ENCODE peak calls at places on chromosome 17, in nine cellular contexts. One of them, this sample, is unnamed.

GRCh38 chr17:83203073-83203471 is 123.7 kb downstream of the METRNL start:
- DNase-seq in foreskin fibroblast: peak
- DNase-seq in ovary: peak
- DNase-seq in hepatocyte: peak
- DNase-seq in AG10803: peak
- DNase-seq in AG04450: peak
- DNase-seq in uterus: peak
- DNase-seq in A549: no peak
- DNase-seq in choroid plexus epithelial cell: peak
- DNase-seq in this sample: no peak

GRCh38 chr17:72950236-72950931 is 142.1 kb downstream of the SLC39A11 start:
- DNase-seq in foreskin fibroblast: no peak
- DNase-seq in ovary: no peak
- DNase-seq in hepatocyte: no peak
- DNase-seq in AG10803: no peak
- DNase-seq in AG04450: no peak
- DNase-seq in uterus: no peak
- DNase-seq in A549: no peak
- DNase-seq in choroid plexus epithelial cell: no peak
- DNase-seq in this sample: no peak

GRCh38 chr17:17724307-17724921 is 43.2 kb downstream of the RAI1 start:
- DNase-seq in foreskin fibroblast: no peak
- DNase-seq in ovary: no peak
- DNase-seq in hepatocyte: peak
- DNase-seq in AG10803: no peak
- DNase-seq in AG04450: no peak
- DNase-seq in uterus: no peak
- DNase-seq in A549: no peak
- DNase-seq in choroid plexus epithelial cell: peak
- DNase-seq in this sample: no peak

GRCh38 chr17:42276609-42277341 is 584 bp upstream of the STAT5B start:
- DNase-seq in foreskin fibroblast: peak
- DNase-seq in ovary: peak
- DNase-seq in hepatocyte: peak
- DNase-seq in AG10803: peak
- DNase-seq in AG04450: peak
- DNase-seq in uterus: peak
- DNase-seq in A549: peak
- DNase-seq in choroid plexus epithelial cell: peak
- DNase-seq in this sample: no peak

GRCh38 chr17:55454906-55455474 is 33.4 kb upstream of the MMD start:
- DNase-seq in foreskin fibroblast: peak
- DNase-seq in ovary: no peak
- DNase-seq in hepatocyte: peak
- DNase-seq in AG10803: peak
- DNase-seq in AG04450: peak
- DNase-seq in uterus: no peak
- DNase-seq in A549: peak
- DNase-seq in choroid plexus epithelial cell: peak
- DNase-seq in this sample: no peak

GRCh38 chr17:14359251-14359939 is 58.5 kb downstream of the HS3ST3B1 start:
- DNase-seq in foreskin fibroblast: no peak
- DNase-seq in ovary: no peak
- DNase-seq in hepatocyte: no peak
- DNase-seq in AG10803: no peak
- DNase-seq in AG04450: no peak
- DNase-seq in uterus: no peak
- DNase-seq in A549: no peak
- DNase-seq in choroid plexus epithelial cell: no peak
- DNase-seq in this sample: no peak

GRCh38 chr17:79771276-79771675 is 6.7 kb upstream of the CBX2 start:
- DNase-seq in foreskin fibroblast: no peak
- DNase-seq in ovary: no peak
- DNase-seq in hepatocyte: no peak
- DNase-seq in AG10803: no peak
- DNase-seq in AG04450: no peak
- DNase-seq in uterus: no peak
- DNase-seq in A549: no peak
- DNase-seq in choroid plexus epithelial cell: no peak
- DNase-seq in this sample: no peak

GRCh38 chr17:18977646-18978045 is 25.7 kb downstream of the SLC5A10 start:
- DNase-seq in foreskin fibroblast: no peak
- DNase-seq in ovary: no peak
- DNase-seq in hepatocyte: no peak
- DNase-seq in AG10803: no peak
- DNase-seq in AG04450: no peak
- DNase-seq in uterus: no peak
- DNase-seq in A549: no peak
- DNase-seq in choroid plexus epithelial cell: no peak
- DNase-seq in this sample: no peak

GRCh38 chr17:17712268-17712924 is 31.1 kb downstream of the RAI1 start:
- DNase-seq in foreskin fibroblast: peak
- DNase-seq in ovary: no peak
- DNase-seq in hepatocyte: peak
- DNase-seq in AG10803: peak
- DNase-seq in AG04450: peak
- DNase-seq in uterus: no peak
- DNase-seq in A549: no peak
- DNase-seq in choroid plexus epithelial cell: peak
- DNase-seq in this sample: no peak

GRCh38 chr17:10624966-10625365 is 32.1 kb downstream of the MYH3 start:
- DNase-seq in foreskin fibroblast: no peak
- DNase-seq in ovary: no peak
- DNase-seq in hepatocyte: no peak
- DNase-seq in AG10803: no peak
- DNase-seq in AG04450: no peak
- DNase-seq in uterus: no peak
- DNase-seq in A549: no peak
- DNase-seq in choroid plexus epithelial cell: no peak
- DNase-seq in this sample: no peak

GRCh38 chr17:70678889-70679288 is 509.6 kb downstream of the KCNJ2 start:
- DNase-seq in foreskin fibroblast: no peak
- DNase-seq in ovary: no peak
- DNase-seq in hepatocyte: no peak
- DNase-seq in AG10803: no peak
- DNase-seq in AG04450: no peak
- DNase-seq in uterus: no peak
- DNase-seq in A549: no peak
- DNase-seq in choroid plexus epithelial cell: no peak
- DNase-seq in this sample: no peak

GRCh38 chr17:16287563-16288027 is 65.7 kb downstream of the CENPV start:
- DNase-seq in foreskin fibroblast: peak
- DNase-seq in ovary: peak
- DNase-seq in hepatocyte: peak
- DNase-seq in AG10803: peak
- DNase-seq in AG04450: peak
- DNase-seq in uterus: no peak
- DNase-seq in A549: peak
- DNase-seq in choroid plexus epithelial cell: peak
- DNase-seq in this sample: peak

GRCh38 chr17:17685775-17686291 is 4.6 kb downstream of the RAI1 start:
- DNase-seq in foreskin fibroblast: peak
- DNase-seq in ovary: no peak
- DNase-seq in hepatocyte: peak
- DNase-seq in AG10803: peak
- DNase-seq in AG04450: peak
- DNase-seq in uterus: no peak
- DNase-seq in A549: peak
- DNase-seq in choroid plexus epithelial cell: peak
- DNase-seq in this sample: no peak

GRCh38 chr17:45729284-45729907 is 54.7 kb upstream of the CRHR1 start:
- DNase-seq in foreskin fibroblast: no peak
- DNase-seq in ovary: no peak
- DNase-seq in hepatocyte: no peak
- DNase-seq in AG10803: no peak
- DNase-seq in AG04450: no peak
- DNase-seq in uterus: no peak
- DNase-seq in A549: no peak
- DNase-seq in choroid plexus epithelial cell: no peak
- DNase-seq in this sample: no peak

GRCh38 chr17:27384261-27384701 is 72.0 kb upstream of the KSR1 start:
- DNase-seq in foreskin fibroblast: peak
- DNase-seq in ovary: no peak
- DNase-seq in hepatocyte: no peak
- DNase-seq in AG10803: peak
- DNase-seq in AG04450: peak
- DNase-seq in uterus: peak
- DNase-seq in A549: peak
- DNase-seq in choroid plexus epithelial cell: peak
- DNase-seq in this sample: no peak

GRCh38 chr17:61361084-61361483 is 38.6 kb upstream of the TBX2 start:
- DNase-seq in foreskin fibroblast: peak
- DNase-seq in ovary: no peak
- DNase-seq in hepatocyte: no peak
- DNase-seq in AG10803: peak
- DNase-seq in AG04450: peak
- DNase-seq in uterus: no peak
- DNase-seq in A549: no peak
- DNase-seq in choroid plexus epithelial cell: peak
- DNase-seq in this sample: no peak

GRCh38 chr17:74639704-74640142 is 16.2 kb upstream of the CD300E start:
- DNase-seq in foreskin fibroblast: no peak
- DNase-seq in ovary: no peak
- DNase-seq in hepatocyte: no peak
- DNase-seq in AG10803: peak
- DNase-seq in AG04450: no peak
- DNase-seq in uterus: no peak
- DNase-seq in A549: no peak
- DNase-seq in choroid plexus epithelial cell: no peak
- DNase-seq in this sample: peak

GRCh38 chr17:21171309-21171922 is 42.5 kb downstream of the TMEM11 start:
- DNase-seq in foreskin fibroblast: no peak
- DNase-seq in ovary: no peak
- DNase-seq in hepatocyte: no peak
- DNase-seq in AG10803: no peak
- DNase-seq in AG04450: no peak
- DNase-seq in uterus: no peak
- DNase-seq in A549: no peak
- DNase-seq in choroid plexus epithelial cell: no peak
- DNase-seq in this sample: no peak

GRCh38 chr17:48907713-48908046 is 527 bp upstream of the UBE2Z start:
- DNase-seq in foreskin fibroblast: no peak
- DNase-seq in ovary: no peak
- DNase-seq in hepatocyte: peak
- DNase-seq in AG10803: peak
- DNase-seq in AG04450: no peak
- DNase-seq in uterus: no peak
- DNase-seq in A549: peak
- DNase-seq in choroid plexus epithelial cell: peak
- DNase-seq in this sample: peak

GRCh38 chr17:78110363-78111011 is 18.1 kb downstream of the TMC6 start:
- DNase-seq in foreskin fibroblast: no peak
- DNase-seq in ovary: no peak
- DNase-seq in hepatocyte: no peak
- DNase-seq in AG10803: no peak
- DNase-seq in AG04450: no peak
- DNase-seq in uterus: no peak
- DNase-seq in A549: no peak
- DNase-seq in choroid plexus epithelial cell: no peak
- DNase-seq in this sample: no peak

DNA sequence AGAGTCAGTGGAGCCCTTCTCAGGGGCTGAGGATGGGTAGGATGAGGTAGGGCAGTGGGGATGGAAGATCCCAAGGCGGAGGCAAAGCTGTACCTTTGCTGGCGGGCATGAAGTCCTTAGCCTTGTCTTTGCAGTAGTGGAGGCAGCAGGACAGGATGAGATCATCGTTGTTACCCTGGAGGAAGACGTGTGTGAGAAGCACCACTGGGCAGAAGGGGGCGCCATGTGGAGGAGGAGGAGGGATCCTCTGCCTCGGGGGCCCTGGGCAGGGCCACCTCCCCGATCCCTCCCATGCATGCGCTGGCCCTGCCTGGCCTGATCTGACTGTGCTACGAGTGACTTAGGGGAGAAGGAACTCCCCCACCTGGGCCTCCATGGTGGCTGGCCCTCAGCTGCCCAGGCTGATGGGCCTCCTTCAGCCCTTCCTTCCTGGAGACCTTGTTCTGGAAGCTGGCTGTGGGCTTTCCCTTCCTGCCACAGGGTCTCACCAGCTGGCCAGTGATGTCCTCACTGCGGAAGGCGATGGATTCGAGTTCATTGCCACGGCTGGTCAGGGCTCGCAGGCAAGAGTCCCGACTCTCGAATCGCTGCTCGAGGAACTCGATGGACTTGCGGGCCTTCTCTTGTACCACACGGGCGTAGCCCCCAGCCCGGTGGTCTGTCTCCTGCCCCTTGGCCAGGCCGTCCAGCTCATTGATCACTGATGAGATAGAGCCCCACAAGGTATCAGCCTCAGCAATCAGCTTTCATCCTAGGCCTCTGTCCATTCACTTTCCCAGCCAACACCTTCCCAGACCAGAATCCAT is 10.3 kb downstream of the HIC1 start:
- DNase-seq in foreskin fibroblast: no peak
- DNase-seq in ovary: peak
- DNase-seq in hepatocyte: no peak
- DNase-seq in AG10803: peak
- DNase-seq in AG04450: no peak
- DNase-seq in uterus: no peak
- DNase-seq in A549: peak
- DNase-seq in choroid plexus epithelial cell: peak
- DNase-seq in this sample: peak
- H3K4me3 ChIP-seq in foreskin fibroblast: no peak
- H3K4me3 ChIP-seq in ovary: no peak
- H3K4me3 ChIP-seq in hepatocyte: no peak
- H3K4me3 ChIP-seq in AG10803: no peak
- H3K4me3 ChIP-seq in AG04450: no peak
- H3K4me3 ChIP-seq in uterus: no peak
- H3K4me3 ChIP-seq in A549: no peak
- H3K4me3 ChIP-seq in choroid plexus epithelial cell: no peak
- H3K4me3 ChIP-seq in this sample: no peak

GRCh38 chr17:81034168-81034777 is 678 bp upstream of the BAIAP2 start:
- DNase-seq in foreskin fibroblast: no peak
- DNase-seq in ovary: no peak
- DNase-seq in hepatocyte: no peak
- DNase-seq in AG10803: no peak
- DNase-seq in AG04450: no peak
- DNase-seq in uterus: no peak
- DNase-seq in A549: no peak
- DNase-seq in choroid plexus epithelial cell: no peak
- DNase-seq in this sample: no peak
- H3K4me3 ChIP-seq in foreskin fibroblast: peak
- H3K4me3 ChIP-seq in ovary: peak
- H3K4me3 ChIP-seq in hepatocyte: peak
- H3K4me3 ChIP-seq in AG10803: peak
- H3K4me3 ChIP-seq in AG04450: peak
- H3K4me3 ChIP-seq in uterus: peak
- H3K4me3 ChIP-seq in A549: peak
- H3K4me3 ChIP-seq in choroid plexus epithelial cell: peak
- H3K4me3 ChIP-seq in this sample: peak

GRCh38 chr17:81921996-81922565 is 4.1 kb upstream of the SIRT7 start:
- DNase-seq in foreskin fibroblast: no peak
- DNase-seq in ovary: no peak
- DNase-seq in hepatocyte: no peak
- DNase-seq in AG10803: no peak
- DNase-seq in AG04450: no peak
- DNase-seq in uterus: no peak
- DNase-seq in A549: no peak
- DNase-seq in choroid plexus epithelial cell: no peak
- DNase-seq in this sample: no peak
- H3K4me3 ChIP-seq in foreskin fibroblast: no peak
- H3K4me3 ChIP-seq in ovary: no peak
- H3K4me3 ChIP-seq in hepatocyte: no peak
- H3K4me3 ChIP-seq in AG10803: no peak
- H3K4me3 ChIP-seq in AG04450: no peak
- H3K4me3 ChIP-seq in uterus: no peak
- H3K4me3 ChIP-seq in A549: peak
- H3K4me3 ChIP-seq in choroid plexus epithelial cell: no peak
- H3K4me3 ChIP-seq in this sample: no peak

GRCh38 chr17:7258731-7259554 is 3.3 kb downstream of the CLDN7 start:
- DNase-seq in foreskin fibroblast: peak
- DNase-seq in ovary: no peak
- DNase-seq in hepatocyte: peak
- DNase-seq in AG10803: peak
- DNase-seq in AG04450: no peak
- DNase-seq in uterus: no peak
- DNase-seq in A549: peak
- DNase-seq in choroid plexus epithelial cell: peak
- DNase-seq in this sample: no peak
- H3K4me3 ChIP-seq in foreskin fibroblast: no peak
- H3K4me3 ChIP-seq in ovary: no peak
- H3K4me3 ChIP-seq in hepatocyte: no peak
- H3K4me3 ChIP-seq in AG10803: no peak
- H3K4me3 ChIP-seq in AG04450: no peak
- H3K4me3 ChIP-seq in uterus: no peak
- H3K4me3 ChIP-seq in A549: no peak
- H3K4me3 ChIP-seq in choroid plexus epithelial cell: no peak
- H3K4me3 ChIP-seq in this sample: no peak

This sample was measured in Jurkat, Clone E6-1.